ENCODE peak calls at places on chromosomes 4 and X, in eight cellular contexts. Z is BJ, X is natural killer cell, R is fibroblast of pulmonary artery, K is glutamatergic neuron, I is fibroblast of lung, A is kidney, O is H9. Y is an unnamed sample.
A peak's percentile ranks its signal among the peaks of the same experiment; 100 is the strongest.

GRCh38 chr4:93748943-93749342 is 79.6 kb upstream of the ATOH1 start:
- DNase-seq in I (no peak), A (no peak), K (no peak), Z (no peak), R (no peak), X (no peak), O (no peak), Y (no peak)

GRCh38 chrX:96436105-96436504 is 248.5 kb upstream of the DIAPH2 start:
- DNase-seq in A (no peak), K (no peak), O (no peak), X (no peak), I (peak; percentile 70), Z (peak; percentile 28), R (peak; percentile 71), Y (peak; percentile 21)

GRCh38 chr4:168845897-168846296 is 164.2 kb downstream of the CBR4 start:
- DNase-seq in R (no peak), A (no peak), I (no peak), O (no peak), Z (no peak), K (no peak), X (no peak), Y (no peak)

GRCh38 chrX:10265775-10266174 is 109.0 kb downstream of the CLCN4 start:
- DNase-seq in X (no peak), R (no peak), A (no peak), I (no peak), K (no peak), Z (no peak), O (no peak), Y (no peak)

GRCh38 chr4:3013839-3014350 is 50.5 kb downstream of the GRK4 start:
- DNase-seq in O (no peak), R (no peak), A (no peak), Z (no peak), I (no peak), K (no peak), X (no peak), Y (no peak)

GRCh38 chrX:24023972-24024664 is 2.9 kb downstream of the KLHL15 start:
- DNase-seq in R (peak; percentile 26), A (no peak), Z (no peak), X (no peak), O (no peak), I (no peak), K (no peak), Y (peak; percentile 16)

GRCh38 chr4:52714597-52715254 is 36.5 kb downstream of the ERVMER34-1 start:
- DNase-seq in K (no peak), Z (no peak), I (no peak), O (no peak), R (peak; percentile 35), X (no peak), A (no peak), Y (no peak)

GRCh38 chr4:157674699-157675098 is 454.2 kb downstream of the GRIA2 start:
- DNase-seq in A (no peak), I (no peak), R (no peak), X (no peak), Z (no peak), K (no peak), O (no peak), Y (no peak)

GRCh38 chr4:136319789-136320470 is 1212.4 kb downstream of the PCDH18 start:
- DNase-seq in K (no peak), X (no peak), R (peak; percentile 10), Z (no peak), I (peak; percentile 84), A (no peak), O (no peak), Y (peak; percentile 79)

GRCh38 chr4:123892997-123893745 is 496.6 kb downstream of the SPRY1 start:
- DNase-seq in Z (no peak), A (no peak), X (no peak), K (no peak), O (no peak), I (peak; percentile 49), R (peak; percentile 94), Y (no peak)

GRCh38 chr4:8283161-8283560 is 13.6 kb downstream of the HTRA3 start:
- DNase-seq in X (no peak), R (no peak), I (no peak), K (peak; percentile 13), A (peak; percentile 41), Z (no peak), O (no peak), Y (no peak)

GRCh38 chrX:71222929-71223328 is at the start of gene GJB1:
- DNase-seq in R (no peak), A (no peak), I (no peak), Z (no peak), K (no peak), O (no peak), X (no peak), Y (no peak)

GRCh38 chr4:81828991-81829390 is 357.3 kb upstream of the RASGEF1B start:
- DNase-seq in A (no peak), O (no peak), R (no peak), K (no peak), I (no peak), Z (no peak), X (no peak), Y (no peak)

GRCh38 chr4:143336828-143337599 is at the start of gene GAB1:
- DNase-seq in I (peak; percentile 83), Z (no peak), A (peak; percentile 93), R (peak; percentile 82), K (peak; percentile 72), O (peak; percentile 85), X (peak; percentile 43), Y (peak; percentile 79)

GRCh38 chr4:67680568-67681222 is 20.3 kb downstream of the UBA6 start:
- DNase-seq in X (no peak), R (peak; percentile 38), K (no peak), A (no peak), O (no peak), Z (no peak), I (peak; percentile 35), Y (peak; percentile 41)

GRCh38 chr4:2714071-2714770 is 41.9 kb downstream of the TNIP2 start:
- DNase-seq in R (peak; percentile 91), O (no peak), X (no peak), I (peak; percentile 37), A (no peak), K (peak; percentile 30), Z (peak; percentile 17), Y (no peak)

GRCh38 chr4:126766266-126766665 is 866.5 kb upstream of the INTU start:
- DNase-seq in R (peak; percentile 14), A (peak; percentile 32), K (no peak), O (no peak), I (no peak), X (no peak), Z (no peak), Y (no peak)

GRCh38 chr4:22465349-22465748 is 50.5 kb downstream of the ADGRA3 start:
- DNase-seq in X (no peak), Z (no peak), K (no peak), R (no peak), I (no peak), A (no peak), O (no peak), Y (no peak)

GRCh38 chr4:4761128-4761991 is 98.1 kb upstream of the MSX1 start:
- DNase-seq in K (no peak), Z (no peak), X (no peak), R (no peak), A (no peak), O (peak; percentile 79), I (no peak), Y (no peak)

GRCh38 chr4:94548571-94548970 is 96.8 kb downstream of the PDLIM5 start:
- DNase-seq in O (no peak), R (peak; percentile 96), X (no peak), I (peak; percentile 96), A (no peak), Z (no peak), K (no peak), Y (peak; percentile 76)

GRCh38 chrX:100408643-100409315 is 1.3 kb downstream of the PCDH19 start:
- DNase-seq in I (no peak), O (peak; percentile 46), K (no peak), A (peak; percentile 62), Z (no peak), R (no peak), X (no peak), Y (no peak)

GRCh38 chr4:42649870-42650269 is 7.0 kb downstream of the ATP8A1 start:
- DNase-seq in R (no peak), I (no peak), A (no peak), X (no peak), K (no peak), O (no peak), Z (no peak), Y (no peak)

GRCh38 chr4:101792056-101792575 is 1.6 kb downstream of the BANK1 start:
- DNase-seq in Z (peak; percentile 1), X (no peak), O (no peak), A (no peak), R (no peak), K (no peak), I (peak; percentile 21), Y (no peak)

GRCh38 chrX:47200385-47201150 is 6.9 kb downstream of the UBA1 start:
- DNase-seq in O (no peak), K (no peak), R (peak; percentile 50), Z (peak; percentile 70), A (no peak), I (peak; percentile 83), X (no peak), Y (peak; percentile 51)
- TF ChIP-seq CTCF in O (peak; percentile 35), K (no peak), R (peak; percentile 14), Z (peak; percentile 40), A (no peak), I (peak; percentile 28), X (no peak), Y (peak; percentile 28)

GRCh38 chr4:76748649-76749048 is 149.3 kb downstream of the SOWAHB start:
- DNase-seq in A (no peak), O (no peak), R (peak; percentile 51), I (peak; percentile 49), K (no peak), X (no peak), Z (no peak), Y (peak; percentile 57)
- TF ChIP-seq CTCF in A (peak; percentile 39), O (peak; percentile 60), R (peak; percentile 14), I (no peak), K (no peak), X (no peak), Z (no peak), Y (peak; percentile 7)

GRCh38 chr4:138756519-138756918 is 259.1 kb upstream of the NOCT start:
- DNase-seq in K (no peak), O (no peak), I (no peak), Z (no peak), R (no peak), A (no peak), X (no peak), Y (no peak)
- TF ChIP-seq CTCF in K (no peak), O (no peak), I (no peak), Z (no peak), R (no peak), A (no peak), X (no peak), Y (no peak)

GRCh38 chr4:72280252-72280651 is 248.5 kb downstream of the NPFFR2 start:
- DNase-seq in I (no peak), X (no peak), A (no peak), R (no peak), O (no peak), Z (no peak), K (no peak), Y (no peak)

GRCh38 chr4:72286185-72286584 is 254.4 kb downstream of the NPFFR2 start:
- DNase-seq in Z (no peak), R (peak; percentile 44), O (no peak), K (no peak), A (no peak), X (no peak), I (peak; percentile 32), Y (peak; percentile 40)

DNA sequence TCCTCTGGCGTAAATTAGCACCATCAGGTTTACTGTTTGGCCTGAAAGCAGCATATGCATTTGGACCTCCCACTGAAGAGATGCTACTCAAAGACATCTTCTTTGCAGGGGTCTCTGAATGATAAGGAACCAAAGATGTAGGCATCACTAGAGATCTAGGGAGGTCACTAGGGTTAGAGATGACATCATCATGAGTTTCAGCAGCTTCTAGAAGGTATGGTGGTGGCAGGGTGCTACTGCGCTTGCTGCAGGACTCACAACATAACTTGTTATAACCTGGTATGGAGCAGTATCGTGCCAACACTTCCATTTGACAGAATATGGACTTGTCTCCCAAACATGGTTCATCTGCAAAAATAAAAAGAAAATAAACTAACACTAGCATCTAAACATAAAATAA is 251.6 kb downstream of the NPFFR2 start:
- DNase-seq in R (no peak), O (no peak), Z (no peak), X (no peak), K (no peak), A (no peak), I (no peak), Y (no peak)
- TF ChIP-seq CTCF in R (no peak), O (no peak), Z (no peak), X (no peak), K (peak; percentile 13), A (no peak), I (no peak), Y (no peak)